ENCODE peak calls at places on chromosomes 3 and 15, in ten cellular contexts. G is Kasumi-1; A is Karpas-422; I is NCI-H2029 treated with DMSO at 0.1 percent for 48 hours; F is thoracic aorta; D is smooth muscle cell of the brain vasculature; P is NCI-H1105 treated with DMSO at 0.1 percent for 48 hours; M is stimulated activated CD4-positive, alpha-beta T cell treated with anti-CD3 and anti-CD28 coated beads, Interleukin-2, amount 100 ng/mL, for 24 hours; R is fibroblast of lung; L is myocyte. X is an unnamed sample.

GRCh38 chr3:138776961-138777360 is 57.8 kb downstream of the PIK3CB start:
- DNase-seq in L (no peak), G (no peak), F (no peak), R (no peak), I (no peak), P (no peak), M (no peak), D (no peak), A (no peak), X (no peak)

GRCh38 chr3:123446210-123446609 is 2.7 kb downstream of the ADCY5 start:
- DNase-seq in A (no peak), F (no peak), P (no peak), R (no peak), L (no peak), M (no peak), G (no peak), D (no peak), I (no peak), X (no peak)

GRCh38 chr15:78006567-78007205 is 70.8 kb downstream of the TBC1D2B start:
- DNase-seq in L (no peak), G (no peak), P (no peak), I (no peak), M (no peak), F (no peak), A (no peak), R (no peak), D (no peak), X (no peak)

GRCh38 chr3:82707035-82707434 is 945.6 kb upstream of the GBE1 start:
- DNase-seq in I (no peak), M (no peak), D (no peak), A (no peak), P (no peak), G (no peak), F (no peak), R (no peak), L (no peak), X (peak)

GRCh38 chr3:119034256-119035013 is at the start of gene IGSF11:
- DNase-seq in F (no peak), A (peak), M (peak), G (peak), I (peak), R (peak), L (peak), D (no peak), P (peak), X (peak)

GRCh38 chr3:52346623-52347530 is 30.8 kb downstream of the DNAH1 start:
- DNase-seq in D (no peak), A (no peak), G (no peak), I (no peak), P (no peak), R (peak), L (peak), M (no peak), F (peak), X (no peak)

GRCh38 chr3:58299839-58300516 is 6.1 kb upstream of the RPP14 start:
- DNase-seq in I (no peak), R (peak), G (peak), M (no peak), A (peak), P (peak), D (no peak), F (no peak), L (peak), X (no peak)

GRCh38 chr3:47452460-47453215 is 23.1 kb downstream of the SCAP start:
- DNase-seq in L (no peak), M (no peak), P (no peak), G (no peak), F (no peak), D (no peak), R (no peak), I (no peak), A (no peak), X (no peak)

GRCh38 chr15:38401101-38401500 is 52.8 kb upstream of the FAM98B start:
- DNase-seq in P (no peak), R (peak), M (no peak), G (no peak), L (no peak), A (no peak), D (no peak), F (no peak), I (no peak), X (no peak)

GRCh38 chr3:141115752-141116541 is 64.8 kb downstream of the SPSB4 start:
- DNase-seq in G (no peak), M (no peak), I (no peak), P (no peak), L (no peak), R (peak), A (no peak), D (peak), F (no peak), X (no peak)

X was measured in ELF-1.